ENCODE peak calls at places on chromosomes 16 and 17, in nine cellular contexts. W is heart right ventricle, G is keratinocyte, V is neuronal stem cell, Q is heart left ventricle, R is sigmoid colon, F is aorta, J is cardiac muscle cell, E is left ventricle myocardium inferior. C is an unnamed sample.
A peak's percentile ranks its signal among the peaks of the same experiment; 100 is the strongest.

GRCh38 chr17:47789611-47790520 is 31.7 kb downstream of the OSBPL7 start:
- DNase-seq in F (peak; percentile 88), G (no peak), V (peak; percentile 44), W (no peak), R (no peak), E (peak; percentile 47), Q (peak; percentile 79), J (peak; percentile 75), C (peak; percentile 66)

GRCh38 chr16:74026373-74027281 is 270.0 kb upstream of the PSMD7 start:
- DNase-seq in R (no peak), F (no peak), E (no peak), Q (no peak), V (no peak), W (no peak), J (no peak), G (no peak), C (no peak)

GRCh38 chr17:27748360-27748825 is 51.9 kb downstream of the NOS2 start:
- DNase-seq in W (no peak), G (no peak), E (no peak), F (no peak), J (no peak), V (no peak), R (no peak), Q (no peak), C (no peak)

GRCh38 chr17:22441776-22442175 is 749.5 kb downstream of the KCNJ18 start:
- DNase-seq in G (no peak), E (no peak), J (no peak), Q (no peak), F (no peak), R (no peak), V (no peak), W (no peak), C (no peak)

GRCh38 chr16:9996191-9996590 is 186.0 kb downstream of the GRIN2A start:
- DNase-seq in E (no peak), R (no peak), Q (no peak), G (no peak), V (no peak), F (no peak), J (no peak), W (no peak), C (no peak)

GRCh38 chr17:16407911-16408588 is 7.3 kb upstream of the TRPV2 start:
- DNase-seq in R (peak; percentile 87), J (peak; percentile 71), V (no peak), F (peak; percentile 86), G (no peak), Q (peak; percentile 80), E (peak; percentile 64), W (peak; percentile 73), C (no peak)

GRCh38 chr17:13728751-13729150 is 127.0 kb upstream of the HS3ST3A1 start:
- DNase-seq in V (no peak), F (no peak), E (no peak), J (no peak), G (no peak), W (no peak), R (no peak), Q (no peak), C (no peak)

GRCh38 chr17:17019891-17020456 is 22.3 kb upstream of the MPRIP start:
- DNase-seq in F (peak; percentile 76), V (no peak), J (no peak), W (no peak), R (no peak), Q (no peak), E (peak; percentile 13), G (no peak), C (no peak)

GRCh38 chr17:40541873-40542561 is 23.3 kb downstream of the CCR7 start:
- DNase-seq in W (peak; percentile 85), R (no peak), E (peak; percentile 80), V (no peak), J (no peak), Q (peak; percentile 79), G (no peak), F (no peak), C (peak; percentile 36)

GRCh38 chr17:57312242-57312641 is 55.9 kb downstream of the MSI2 start:
- DNase-seq in E (no peak), Q (no peak), V (no peak), W (no peak), J (no peak), F (no peak), R (no peak), G (no peak), C (no peak)

GRCh38 chr17:79840204-79840988 is 1.2 kb upstream of the CBX4 start:
- DNase-seq in V (no peak), W (peak; percentile 52), E (peak; percentile 80), R (peak; percentile 92), G (no peak), Q (peak; percentile 85), J (peak; percentile 44), F (peak; percentile 88), C (peak; percentile 75)

GRCh38 chr16:29775742-29776408 is 2.2 kb upstream of the ZG16 start:
- DNase-seq in Q (no peak), V (no peak), W (no peak), R (no peak), G (no peak), E (no peak), J (no peak), F (no peak), C (no peak)

GRCh38 chr16:82111944-82112343 is 58.1 kb downstream of the MPHOSPH6 start:
- DNase-seq in E (no peak), F (no peak), V (no peak), G (peak; percentile 95), J (no peak), R (no peak), W (no peak), Q (no peak), C (no peak)

GRCh38 chr17:7903154-7904103 is 12.7 kb downstream of the RNF227 start:
- DNase-seq in E (no peak), G (no peak), V (no peak), F (peak; percentile 53), Q (no peak), W (no peak), J (no peak), R (peak; percentile 34), C (no peak)

GRCh38 chr16:64957246-64957645 is 164.6 kb downstream of the CDH11 start:
- DNase-seq in F (no peak), W (no peak), R (no peak), G (no peak), J (no peak), E (no peak), Q (no peak), V (no peak), C (no peak)

GRCh38 chr17:21019976-21020575 is 22.7 kb downstream of the USP22 start:
- DNase-seq in R (peak; percentile 73), J (no peak), W (no peak), Q (no peak), E (peak; percentile 44), V (no peak), F (peak; percentile 82), G (no peak), C (no peak)

GRCh38 chr17:17506893-17507464 is 10.8 kb upstream of the RASD1 start:
- DNase-seq in W (peak; percentile 60), F (peak; percentile 76), Q (peak; percentile 84), E (peak; percentile 70), J (peak; percentile 88), R (no peak), V (no peak), G (no peak), C (peak; percentile 83)

GRCh38 chr16:75567911-75568310 is 1.7 kb downstream of the GABARAPL2 start:
- DNase-seq in V (no peak), Q (no peak), G (no peak), R (no peak), F (no peak), E (no peak), J (no peak), W (no peak), C (no peak)

GRCh38 chr16:66344533-66345145 is 21.9 kb upstream of the CDH5 start:
- DNase-seq in G (no peak), E (no peak), Q (no peak), R (no peak), W (peak; percentile 52), J (peak; percentile 70), V (no peak), F (no peak), C (no peak)

GRCh38 chr16:68000450-68000849 is 1.2 kb upstream of the DPEP2 start:
- DNase-seq in G (no peak), W (peak; percentile 50), Q (no peak), E (no peak), J (no peak), F (no peak), R (no peak), V (no peak), C (no peak)

GRCh38 chr16:78288915-78289314 is 189.5 kb downstream of the WWOX start:
- DNase-seq in Q (no peak), E (no peak), V (no peak), G (no peak), J (no peak), F (no peak), R (no peak), W (no peak), C (no peak)

GRCh38 chr17:1638171-1638583 is 7.4 kb downstream of the SCARF1 start:
- DNase-seq in E (no peak), R (no peak), G (no peak), J (no peak), W (no peak), F (no peak), Q (no peak), V (no peak), C (no peak)

GRCh38 chr16:70689035-70689969 is 3.4 kb upstream of the MTSS2 start:
- DNase-seq in R (peak; percentile 92), Q (peak; percentile 59), V (no peak), F (peak; percentile 79), W (peak; percentile 69), E (peak; percentile 64), J (no peak), G (no peak), C (peak; percentile 62)
- H3K4me1 ChIP-seq in R (peaks cover 89% of the 10 kb centered on the region), Q (peaks cover 86% of the 10 kb centered on the region), V (peaks cover 54% of the 10 kb centered on the region), F (peaks cover 2% of the 10 kb centered on the region), W (peaks cover 83% of the 10 kb centered on the region), E (peaks cover 96% of the 10 kb centered on the region), J (peaks cover 74% of the 10 kb centered on the region), G (peaks cover 41% of the 10 kb centered on the region), C (no peaks in the 10 kb centered on the region)

DNA sequence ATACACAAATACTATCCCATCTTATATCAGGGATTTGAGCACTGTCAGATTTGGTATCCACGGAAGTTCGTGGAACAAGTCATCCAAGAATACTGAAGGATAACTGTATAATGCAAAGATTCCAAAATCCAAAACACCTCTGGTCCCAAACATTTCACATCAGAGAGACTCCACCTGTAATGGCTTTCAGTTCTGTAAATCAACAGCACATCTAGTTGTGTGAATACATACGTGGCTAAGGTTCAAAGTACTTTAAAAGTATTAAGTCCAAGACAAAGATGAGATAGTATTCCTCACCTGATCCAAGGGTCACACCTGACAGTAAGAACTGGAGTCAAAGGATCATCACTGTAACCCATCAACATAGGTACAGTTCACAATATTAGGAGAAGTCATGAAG is 54.8 kb downstream of the KANSL1 start:
- DNase-seq in R (no peak), Q (no peak), W (no peak), V (no peak), E (no peak), G (no peak), F (no peak), J (no peak), C (no peak)
- H3K4me1 ChIP-seq in R (peaks cover 72% of the 10 kb centered on the region), Q (peaks cover 84% of the 10 kb centered on the region), W (peaks cover 85% of the 10 kb centered on the region), V (no peaks in the 10 kb centered on the region), E (peaks cover 97% of the 10 kb centered on the region), G (peaks cover 15% of the 10 kb centered on the region), F (peaks cover 5% of the 10 kb centered on the region), J (peaks cover 44% of the 10 kb centered on the region), C (peaks cover 26% of the 10 kb centered on the region)

GRCh38 chr16:89334988-89335802 is 117.7 kb downstream of the ZNF778 start:
- DNase-seq in R (no peak), V (no peak), J (no peak), F (peak; percentile 68), E (no peak), Q (no peak), G (no peak), W (no peak), C (no peak)
- H3K4me1 ChIP-seq in R (peaks cover 55% of the 10 kb centered on the region), V (peaks cover 25% of the 10 kb centered on the region), J (peaks cover 34% of the 10 kb centered on the region), F (no peaks in the 10 kb centered on the region), E (peaks cover 89% of the 10 kb centered on the region), Q (peaks cover 72% of the 10 kb centered on the region), G (peaks cover 21% of the 10 kb centered on the region), W (peaks cover 78% of the 10 kb centered on the region), C (no peaks in the 10 kb centered on the region)

GRCh38 chr17:8965394-8966168 is at the start of gene PIK3R5:
- DNase-seq in F (peak; percentile 86), G (no peak), V (peak; percentile 40), W (peak; percentile 24), E (peak; percentile 50), J (peak; percentile 19), R (no peak), Q (peak; percentile 83), C (peak; percentile 72)
- H3K4me1 ChIP-seq in F (no peaks in the 10 kb centered on the region), G (no peaks in the 10 kb centered on the region), V (peaks cover 15% of the 10 kb centered on the region), W (peaks cover 38% of the 10 kb centered on the region), E (peaks cover 6% of the 10 kb centered on the region), J (no peaks in the 10 kb centered on the region), R (peaks cover 8% of the 10 kb centered on the region), Q (no peaks in the 10 kb centered on the region), C (no peaks in the 10 kb centered on the region)